ENCODE peak calls at places on chromosomes 16 and 17, in seven cellular contexts. I is non-pigmented ciliary epithelial cell, O is nucleus accumbens, E is IMR-90, R is NCI-H1930, Q is GM12891, P is activated gamma-delta T cell treated with Interleukin-2 at 50 U/mL for 16 hours. B is an unnamed sample.

GRCh38 chr16:57422026-57422944 is 17.7 kb downstream of the CCL17 start:
- DNase-seq in R (peak), O (no peak), Q (no peak), E (peak), P (no peak), I (peak), B (no peak)

GRCh38 chr17:17403899-17404576 is 72.8 kb upstream of the MED9 start:
- DNase-seq in R (no peak), P (peak), Q (peak), O (no peak), E (no peak), I (no peak), B (no peak)

GRCh38 chr17:60554377-60554788 is 28.3 kb upstream of the APPBP2 start:
- DNase-seq in E (peak), Q (no peak), R (no peak), P (no peak), I (peak), O (no peak), B (no peak)

GRCh38 chr16:64964126-64964540 is 157.7 kb downstream of the CDH11 start:
- DNase-seq in I (peak), E (peak), R (no peak), P (no peak), O (no peak), Q (no peak), B (no peak)

GRCh38 chr17:2232244-2232638 is 71.3 kb downstream of the SMG6 start:
- DNase-seq in E (peak), R (no peak), O (no peak), P (no peak), I (peak), Q (no peak), B (no peak)

GRCh38 chr17:5019475-5019956 is 15.7 kb downstream of the SLC52A1 start:
- DNase-seq in I (no peak), Q (peak), P (peak), R (no peak), O (no peak), E (peak), B (no peak)

GRCh38 chr17:39756376-39757079 is 18.8 kb downstream of the GRB7 start:
- DNase-seq in E (no peak), O (no peak), I (no peak), Q (no peak), P (no peak), R (no peak), B (no peak)

GRCh38 chr17:78573955-78574354 is 3.2 kb downstream of the DNAH17 start:
- DNase-seq in E (no peak), O (no peak), R (no peak), I (no peak), P (no peak), Q (no peak), B (no peak)

GRCh38 chr17:56595831-56596740 is 2.6 kb downstream of the NOG start:
- DNase-seq in R (no peak), P (no peak), Q (no peak), E (peak), I (no peak), O (no peak), B (no peak)

GRCh38 chr17:58281511-58282011 is 826 bp upstream of the MPO start:
- DNase-seq in O (no peak), I (no peak), P (no peak), Q (no peak), R (no peak), E (no peak), B (no peak)

GRCh38 chr17:332023-332422 is 20.6 kb downstream of the RPH3AL start:
- DNase-seq in O (no peak), R (no peak), Q (no peak), E (no peak), I (no peak), P (no peak), B (no peak)

GRCh38 chr16:78461496-78461938 is 362.1 kb downstream of the WWOX start:
- DNase-seq in O (no peak), R (no peak), P (no peak), I (no peak), Q (no peak), E (no peak), B (no peak)

GRCh38 chr16:74896389-74897370 is 88.2 kb downstream of the WDR59 start:
- DNase-seq in R (no peak), Q (no peak), O (no peak), E (peak), I (peak), P (no peak), B (no peak)

GRCh38 chr16:53055603-53056527 is 1.1 kb downstream of the CHD9 start:
- DNase-seq in R (no peak), P (no peak), E (peak), Q (no peak), I (peak), O (peak), B (no peak)

GRCh38 chr16:454397-454940 is 29.0 kb downstream of the RAB11FIP3 start:
- DNase-seq in E (no peak), P (no peak), Q (no peak), I (no peak), O (no peak), R (no peak), B (no peak)

GRCh38 chr16:78732693-78733092 is 633.2 kb downstream of the WWOX start:
- DNase-seq in I (no peak), E (no peak), Q (no peak), O (no peak), P (no peak), R (no peak), B (no peak)

GRCh38 chr16:81616321-81617020 is 162.6 kb upstream of the PLCG2 start:
- DNase-seq in I (no peak), O (peak), R (no peak), Q (peak), P (peak), E (peak), B (no peak)

B was measured in frontal cortex.